ENCODE peak calls at places on chromosomes 6 and 20, in four cellular contexts. One of them, this sample, is unnamed.
A peak's percentile ranks its signal among the peaks of the same experiment; 100 is the strongest.

GRCh38 chr6:52013035-52013434 is 74.4 kb downstream of the PKHD1 start:
- DNase-seq in K562: no peak
- DNase-seq in SK-N-SH: no peak
- DNase-seq in HepG2: no peak
- DNase-seq in this sample: no peak

GRCh38 chr6:11854418-11855165 is 76.0 kb upstream of the ADTRP start:
- DNase-seq in K562: no peak
- DNase-seq in SK-N-SH: no peak
- DNase-seq in HepG2: no peak
- DNase-seq in this sample: no peak

GRCh38 chr6:90941885-90942284 is 355.0 kb upstream of the MAP3K7 start:
- DNase-seq in K562: no peak
- DNase-seq in SK-N-SH: no peak
- DNase-seq in HepG2: no peak
- DNase-seq in this sample: no peak

GRCh38 chr6:149211046-149211571 is 106.4 kb upstream of the TAB2 start:
- DNase-seq in K562: no peak
- DNase-seq in SK-N-SH: no peak
- DNase-seq in HepG2: peak; percentile 35
- DNase-seq in this sample: no peak

GRCh38 chr20:14921546-14921945 is 584.1 kb upstream of the FLRT3 start:
- DNase-seq in K562: no peak
- DNase-seq in SK-N-SH: no peak
- DNase-seq in HepG2: no peak
- DNase-seq in this sample: no peak

GRCh38 chr6:35933844-35934243 is 12.9 kb upstream of the SRPK1 start:
- DNase-seq in K562: no peak
- DNase-seq in SK-N-SH: no peak
- DNase-seq in HepG2: no peak
- DNase-seq in this sample: no peak

GRCh38 chr6:151690768-151691562 is 116.5 kb upstream of the ESR1 start:
- DNase-seq in K562: no peak
- DNase-seq in SK-N-SH: no peak
- DNase-seq in HepG2: no peak
- DNase-seq in this sample: no peak

GRCh38 chr6:132830236-132830799 is 15.9 kb downstream of the RPS12 start:
- DNase-seq in K562: no peak
- DNase-seq in SK-N-SH: peak; percentile 57
- DNase-seq in HepG2: peak; percentile 33
- DNase-seq in this sample: no peak

GRCh38 chr6:3913958-3914337 is 64.8 kb downstream of the FAM50B start:
- DNase-seq in K562: no peak
- DNase-seq in SK-N-SH: no peak
- DNase-seq in HepG2: peak; percentile 39
- DNase-seq in this sample: no peak

GRCh38 chr6:30264731-30265130 is 51.5 kb upstream of the TRIM26 start:
- DNase-seq in K562: no peak
- DNase-seq in SK-N-SH: no peak
- DNase-seq in HepG2: no peak
- DNase-seq in this sample: no peak

GRCh38 chr6:34462561-34462971 is 3.3 kb upstream of the PACSIN1 start:
- DNase-seq in K562: peak; percentile 86
- DNase-seq in SK-N-SH: peak; percentile 81
- DNase-seq in HepG2: peak; percentile 36
- DNase-seq in this sample: peak; percentile 69

GRCh38 chr20:25248501-25249172 is 752 bp downstream of the PYGB start:
- DNase-seq in K562: peak; percentile 53
- DNase-seq in SK-N-SH: peak; percentile 73
- DNase-seq in HepG2: no peak
- DNase-seq in this sample: no peak

GRCh38 chr6:153941768-153942167 is 97.3 kb upstream of the OPRM1 start:
- DNase-seq in K562: no peak
- DNase-seq in SK-N-SH: no peak
- DNase-seq in HepG2: peak; percentile 44
- DNase-seq in this sample: no peak

GRCh38 chr6:144330588-144330987 is 45.5 kb downstream of the UTRN start:
- DNase-seq in K562: no peak
- DNase-seq in SK-N-SH: no peak
- DNase-seq in HepG2: no peak
- DNase-seq in this sample: peak; percentile 51

GRCh38 chr6:11039040-11039439 is 5.1 kb downstream of the ELOVL2 start:
- DNase-seq in K562: no peak
- DNase-seq in SK-N-SH: no peak
- DNase-seq in HepG2: peak; percentile 35
- DNase-seq in this sample: no peak

GRCh38 chr6:45535933-45536332 is 158.2 kb upstream of the SUPT3H start:
- DNase-seq in K562: no peak
- DNase-seq in SK-N-SH: no peak
- DNase-seq in HepG2: no peak
- DNase-seq in this sample: no peak

GRCh38 chr6:27297857-27298730 is 14.0 kb downstream of the POM121L2 start:
- DNase-seq in K562: peak; percentile 70
- DNase-seq in SK-N-SH: no peak
- DNase-seq in HepG2: peak; percentile 42
- DNase-seq in this sample: peak; percentile 70

GRCh38 chr20:63499333-63499969 is 568 bp upstream of the EEF1A2 start:
- DNase-seq in K562: no peak
- DNase-seq in SK-N-SH: peak; percentile 76
- DNase-seq in HepG2: no peak
- DNase-seq in this sample: no peak

GRCh38 chr20:8385247-8385646 is 253.2 kb downstream of the PLCB1 start:
- DNase-seq in K562: no peak
- DNase-seq in SK-N-SH: no peak
- DNase-seq in HepG2: no peak
- DNase-seq in this sample: no peak

GRCh38 chr20:54219751-54220426 is 12.0 kb downstream of the PFDN4 start:
- DNase-seq in K562: no peak
- DNase-seq in SK-N-SH: peak; percentile 53
- DNase-seq in HepG2: peak; percentile 61
- DNase-seq in this sample: peak; percentile 28

GRCh38 chr6:154113392-154113791 is 74.4 kb downstream of the OPRM1 start:
- DNase-seq in K562: no peak
- DNase-seq in SK-N-SH: no peak
- DNase-seq in HepG2: no peak
- DNase-seq in this sample: no peak

GRCh38 chr6:101830501-101831031 is 437.1 kb downstream of the GRIK2 start:
- DNase-seq in K562: no peak
- DNase-seq in SK-N-SH: no peak
- DNase-seq in HepG2: no peak
- DNase-seq in this sample: no peak

GRCh38 chr6:32194825-32195651 is 2.6 kb upstream of the GPSM3 start:
- DNase-seq in K562: no peak
- DNase-seq in SK-N-SH: peak; percentile 45
- DNase-seq in HepG2: no peak
- DNase-seq in this sample: peak; percentile 57

GRCh38 chr6:124199226-124199625 is 395.6 kb downstream of the NKAIN2 start:
- DNase-seq in K562: no peak
- DNase-seq in SK-N-SH: no peak
- DNase-seq in HepG2: no peak
- DNase-seq in this sample: no peak

GRCh38 chr6:170403451-170403850 is 96.9 kb downstream of the FAM120B start:
- DNase-seq in K562: no peak
- DNase-seq in SK-N-SH: no peak
- DNase-seq in HepG2: no peak
- DNase-seq in this sample: no peak

GRCh38 chr6:23176883-23177282 is 607.5 kb downstream of the HDGFL1 start:
- DNase-seq in K562: peak; percentile 13
- DNase-seq in SK-N-SH: no peak
- DNase-seq in HepG2: no peak
- DNase-seq in this sample: no peak

DNA sequence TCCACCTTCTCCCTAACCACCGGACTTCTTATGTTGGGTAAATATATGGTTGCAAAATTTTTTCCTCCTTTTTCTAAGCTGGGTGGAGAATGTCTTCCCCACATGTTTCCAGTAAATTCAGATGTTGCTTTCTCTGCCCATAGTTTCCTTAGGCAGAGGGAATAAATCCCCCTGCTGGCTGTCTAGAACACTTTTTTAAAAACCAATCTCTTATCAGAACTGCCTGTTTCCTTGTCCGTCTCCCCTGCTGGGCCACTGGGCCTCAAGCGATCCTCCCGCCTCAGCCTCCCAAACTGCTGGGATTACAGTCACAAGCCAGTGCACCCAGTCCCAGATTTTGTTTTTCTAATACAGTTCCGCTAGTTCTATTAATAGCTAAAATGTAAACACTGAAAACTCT is 9.9 kb upstream of the WFDC2 start:
- DNase-seq in K562: peak; percentile 48
- DNase-seq in SK-N-SH: peak; percentile 30
- DNase-seq in HepG2: no peak
- DNase-seq in this sample: no peak
- TF ChIP-seq POLR2AphosphoS5 in K562: no peak
- TF ChIP-seq POLR2AphosphoS5 in SK-N-SH: no peak
- TF ChIP-seq POLR2AphosphoS5 in HepG2: no peak
- TF ChIP-seq POLR2AphosphoS5 in this sample: no peak

GRCh38 chr6:16168121-16168520 is 39.2 kb downstream of the MYLIP start:
- DNase-seq in K562: no peak
- DNase-seq in SK-N-SH: no peak
- DNase-seq in HepG2: no peak
- DNase-seq in this sample: no peak
- TF ChIP-seq ELF1 in K562: no peak
- TF ChIP-seq ELF1 in SK-N-SH: no peak
- TF ChIP-seq ELF1 in HepG2: no peak
- TF ChIP-seq ELF1 in this sample: no peak

DNA sequence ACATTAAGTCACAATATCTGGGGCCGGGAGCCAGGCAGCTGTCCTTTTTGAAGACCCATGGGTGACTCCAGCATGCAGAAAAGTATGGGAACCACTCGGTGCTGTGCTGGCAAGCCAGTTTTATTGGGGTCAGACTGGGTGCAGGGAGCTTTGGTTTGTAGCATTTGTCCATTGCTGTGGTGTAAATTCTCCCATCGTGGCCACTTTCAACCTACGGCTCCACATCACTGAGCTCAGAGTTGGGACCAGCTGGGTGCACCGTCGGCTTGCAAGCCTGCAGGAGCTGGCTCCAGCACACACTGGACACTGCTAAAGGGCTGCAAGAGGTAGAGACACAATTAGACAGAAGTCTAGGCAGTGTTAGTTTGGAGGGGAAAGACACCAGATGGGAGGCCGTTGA is 66.9 kb downstream of the SYNJ2 start:
- DNase-seq in K562: no peak
- DNase-seq in SK-N-SH: no peak
- DNase-seq in HepG2: no peak
- DNase-seq in this sample: no peak
- TF ChIP-seq POLR2AphosphoS5 in K562: no peak
- TF ChIP-seq POLR2AphosphoS5 in SK-N-SH: no peak
- TF ChIP-seq POLR2AphosphoS5 in HepG2: no peak
- TF ChIP-seq POLR2AphosphoS5 in this sample: no peak

GRCh38 chr20:57829805-57830514 is 120.1 kb upstream of the PMEPA1 start:
- DNase-seq in K562: no peak
- DNase-seq in SK-N-SH: no peak
- DNase-seq in HepG2: no peak
- DNase-seq in this sample: no peak
- TF ChIP-seq ELF1 in K562: no peak
- TF ChIP-seq ELF1 in SK-N-SH: no peak
- TF ChIP-seq ELF1 in HepG2: no peak
- TF ChIP-seq ELF1 in this sample: no peak

GRCh38 chr6:15522026-15522425 is 140.8 kb downstream of the DTNBP1 start:
- DNase-seq in K562: no peak
- DNase-seq in SK-N-SH: no peak
- DNase-seq in HepG2: no peak
- DNase-seq in this sample: no peak
- TF ChIP-seq POLR2AphosphoS5 in K562: no peak
- TF ChIP-seq POLR2AphosphoS5 in SK-N-SH: no peak
- TF ChIP-seq POLR2AphosphoS5 in HepG2: no peak
- TF ChIP-seq POLR2AphosphoS5 in this sample: no peak

GRCh38 chr6:62803094-62803493 is 408.2 kb upstream of the FKBP1C start:
- DNase-seq in K562: no peak
- DNase-seq in SK-N-SH: no peak
- DNase-seq in HepG2: no peak
- DNase-seq in this sample: no peak

GRCh38 chr6:62808575-62809293 is 402.5 kb upstream of the FKBP1C start:
- DNase-seq in K562: no peak
- DNase-seq in SK-N-SH: no peak
- DNase-seq in HepG2: no peak
- DNase-seq in this sample: no peak

GRCh38 chr6:62805431-62805830 is 405.8 kb upstream of the FKBP1C start:
- DNase-seq in K562: no peak
- DNase-seq in SK-N-SH: no peak
- DNase-seq in HepG2: no peak
- DNase-seq in this sample: no peak
- TF ChIP-seq ELF1 in K562: no peak
- TF ChIP-seq ELF1 in SK-N-SH: no peak
- TF ChIP-seq ELF1 in HepG2: no peak
- TF ChIP-seq ELF1 in this sample: no peak

DNA sequence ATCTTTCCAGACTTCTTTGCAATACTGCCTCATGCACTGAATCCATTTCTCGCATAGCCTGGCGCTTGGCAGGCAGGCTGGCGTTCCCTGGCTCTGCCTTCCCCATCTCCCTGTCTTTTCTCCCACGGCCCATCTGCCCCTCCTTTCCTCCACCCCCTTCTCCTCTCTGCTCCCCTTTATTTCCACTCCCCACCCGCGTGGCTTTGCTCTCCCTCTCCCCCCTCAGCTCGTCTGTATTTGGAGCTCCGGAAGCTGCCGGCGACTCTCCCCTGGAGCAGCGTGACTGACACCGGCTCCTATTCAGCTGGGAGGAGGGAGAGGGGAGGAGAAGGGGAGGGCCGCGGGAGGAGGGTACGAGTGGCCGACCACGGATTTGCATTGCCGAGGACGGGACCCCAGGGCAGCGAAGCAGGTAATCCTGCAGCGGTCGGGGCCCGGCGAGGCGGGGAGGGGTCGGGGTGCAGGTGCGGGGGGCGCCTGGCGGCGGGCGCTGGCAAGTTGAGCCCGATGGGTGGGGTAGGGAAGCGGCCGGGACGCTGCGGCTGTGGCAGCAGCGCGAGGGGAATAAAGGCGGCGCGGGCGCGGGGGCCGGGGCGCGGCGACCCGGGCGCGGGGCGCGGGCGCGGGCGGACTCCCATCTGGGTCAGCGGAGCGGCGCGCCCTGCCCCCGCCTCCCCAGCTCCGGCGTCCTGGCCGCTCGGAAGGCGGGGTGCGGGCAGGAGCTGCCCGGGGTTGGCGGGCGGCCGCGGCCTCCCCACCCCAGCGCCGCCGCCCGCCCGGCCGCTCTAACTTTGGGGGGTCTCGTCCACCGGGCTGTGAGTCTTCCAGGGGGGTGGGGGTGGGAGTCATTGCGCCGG is at the start of gene CAP2:
- DNase-seq in K562: peak; percentile 6
- DNase-seq in SK-N-SH: peak; percentile 80
- DNase-seq in HepG2: peak; percentile 65
- DNase-seq in this sample: no peak
- TF ChIP-seq POLR2AphosphoS5 in K562: no peak
- TF ChIP-seq POLR2AphosphoS5 in SK-N-SH: no peak
- TF ChIP-seq POLR2AphosphoS5 in HepG2: peak; percentile 56
- TF ChIP-seq POLR2AphosphoS5 in this sample: peak; percentile 50